ENCODE peak calls at places on chromosomes 13 and 19, in seven cellular contexts. M, G, R, E, L, D and C are unnamed samples.

GRCh38 chr13:71240906-71241305 is 626.1 kb downstream of the DACH1 start:
- DNase-seq in L (no peak), R (no peak), E (no peak), G (no peak), M (no peak), D (no peak), C (no peak)

GRCh38 chr19:1285737-1286360 is at the start of gene EFNA2:
- DNase-seq in G (no peak), E (no peak), R (no peak), D (no peak), L (no peak), M (no peak), C (peak)

GRCh38 chr19:18001837-18002345 is 6.1 kb upstream of the ARRDC2 start:
- DNase-seq in M (no peak), E (no peak), L (no peak), D (no peak), G (no peak), R (no peak), C (no peak)

GRCh38 chr19:31349160-31349881 is at the start of gene TSHZ3:
- DNase-seq in R (peak), D (no peak), M (no peak), G (peak), E (peak), L (peak), C (no peak)

GRCh38 chr13:114065926-114066774 is 66.3 kb downstream of the RASA3 start:
- DNase-seq in D (no peak), G (no peak), E (no peak), R (no peak), M (no peak), L (no peak), C (no peak)

GRCh38 chr19:33806434-33806881 is 9.8 kb downstream of the KCTD15 start:
- DNase-seq in G (no peak), E (no peak), D (no peak), L (no peak), R (peak), M (no peak), C (peak)

GRCh38 chr13:30121666-30122065 is 185.7 kb downstream of the KATNAL1 start:
- DNase-seq in R (no peak), M (no peak), L (no peak), D (no peak), G (no peak), E (no peak), C (no peak)

GRCh38 chr13:23574421-23574820 is 4.2 kb downstream of the TNFRSF19 start:
- DNase-seq in D (no peak), M (no peak), R (no peak), G (no peak), E (no peak), L (no peak), C (no peak)

GRCh38 chr19:38717051-38717450 is 27.2 kb downstream of the CAPN12 start:
- DNase-seq in M (no peak), R (no peak), E (no peak), L (no peak), G (no peak), D (no peak), C (no peak)

GRCh38 chr13:110916671-110917142 is 1.8 kb upstream of the ANKRD10 start:
- DNase-seq in L (no peak), E (no peak), G (no peak), D (no peak), R (no peak), M (no peak), C (no peak)

GRCh38 chr13:53045110-53045509 is 16.5 kb downstream of the OLFM4 start:
- DNase-seq in E (peak), R (peak), M (no peak), D (no peak), L (no peak), G (no peak), C (no peak)

GRCh38 chr13:91361755-91362271 is 14.3 kb downstream of the MIR17HG start:
- DNase-seq in E (no peak), G (no peak), D (no peak), L (no peak), R (no peak), M (no peak), C (no peak)

GRCh38 chr13:64591981-64592380 is 2638.2 kb downstream of the PCDH9 start:
- DNase-seq in E (no peak), G (no peak), L (no peak), R (no peak), D (no peak), M (no peak), C (no peak)

GRCh38 chr19:31301306-31301980 is 47.8 kb downstream of the TSHZ3 start:
- DNase-seq in D (no peak), R (no peak), L (no peak), M (no peak), G (no peak), E (peak), C (no peak)

GRCh38 chr19:18023596-18024212 is 15.7 kb downstream of the ARRDC2 start:
- DNase-seq in D (no peak), R (peak), E (peak), M (peak), L (no peak), G (peak), C (peak)

GRCh38 chr19:40217921-40218890 is at the start of gene TTC9B:
- DNase-seq in D (no peak), M (no peak), R (no peak), G (peak), E (no peak), L (peak), C (no peak)

GRCh38 chr13:35979378-35979911 is 151.7 kb downstream of the DCLK1 start:
- DNase-seq in L (peak), G (peak), M (peak), E (peak), R (peak), D (no peak), C (peak)

GRCh38 chr19:6402834-6403608 is 10.1 kb upstream of the GTF2F1 start:
- DNase-seq in L (peak), E (peak), R (peak), D (no peak), G (peak), M (no peak), C (peak)

GRCh38 chr19:54448037-54448773 is 794 bp upstream of the LENG8 start:
- DNase-seq in R (peak), G (peak), D (no peak), L (no peak), M (no peak), E (no peak), C (peak)

GRCh38 chr19:46629546-46630025 is 4.7 kb upstream of the PTGIR start:
- DNase-seq in L (no peak), G (no peak), R (no peak), M (no peak), D (no peak), E (no peak), C (no peak)

GRCh38 chr13:66844933-66845332 is 385.2 kb downstream of the PCDH9 start:
- DNase-seq in M (no peak), L (no peak), D (no peak), E (no peak), G (no peak), R (no peak), C (no peak)

GRCh38 chr13:44403720-44404063 is 30.1 kb downstream of the SERP2 start:
- DNase-seq in E (no peak), M (no peak), R (no peak), L (no peak), D (no peak), G (no peak), C (no peak)

GRCh38 chr13:85632526-85633215 is 166.5 kb downstream of the SLITRK6 start:
- DNase-seq in G (peak), D (no peak), R (no peak), M (no peak), E (no peak), L (no peak), C (no peak)

GRCh38 chr13:84658881-84659661 is 776.8 kb upstream of the SLITRK1 start:
- DNase-seq in G (no peak), L (no peak), E (no peak), R (no peak), D (no peak), M (no peak), C (no peak)

GRCh38 chr19:5990289-5990797 is 12.4 kb upstream of the RANBP3 start:
- DNase-seq in E (no peak), G (no peak), D (no peak), L (no peak), M (no peak), R (no peak), C (no peak)

GRCh38 chr13:109867766-109868165 is 81.4 kb upstream of the IRS2 start:
- DNase-seq in G (no peak), R (no peak), D (no peak), L (no peak), E (no peak), M (no peak), C (peak)

GRCh38 chr19:52923782-52924593 is 760 bp upstream of the ZNF888 start:
- DNase-seq in E (no peak), D (no peak), M (no peak), R (peak), L (no peak), G (peak), C (no peak)

GRCh38 chr19:33241091-33241529 is 15.5 kb upstream of the SLC7A10 start:
- DNase-seq in D (no peak), L (no peak), E (no peak), R (no peak), G (no peak), M (no peak), C (peak)

GRCh38 chr19:38095411-38096308 is 128.4 kb downstream of the DPF1 start:
- DNase-seq in L (peak), E (peak), R (peak), G (peak), D (peak), M (no peak), C (peak)

GRCh38 chr19:41353466-41354342 is at the start of gene TGFB1:
- DNase-seq in G (peak), D (peak), M (peak), L (peak), E (peak), R (peak), C (peak)

GRCh38 chr19:19418548-19419260 is 13.2 kb downstream of the GATAD2A start:
- DNase-seq in D (no peak), G (no peak), E (no peak), R (no peak), M (no peak), L (no peak), C (no peak)

GRCh38 chr13:98275711-98276171 is 98.7 kb upstream of the RNF113B start:
- DNase-seq in G (no peak), D (no peak), E (no peak), R (no peak), M (no peak), L (no peak), C (no peak)